ENCODE peak calls at places on chromosomes 11 and 22, in four cellular contexts. L, C, P and H are unnamed samples.

GRCh38 chr11:31397239-31397834 is 27.7 kb downstream of the DNAJC24 start:
- DNase-seq in L (peak), C (no peak), P (no peak), H (no peak)

GRCh38 chr11:126115253-126115540 is 52.5 kb upstream of the CDON start:
- DNase-seq in L (no peak), C (no peak), P (no peak), H (no peak)

GRCh38 chr11:134257101-134257500 is 3.7 kb downstream of the ACAD8 start:
- DNase-seq in L (no peak), C (no peak), P (no peak), H (no peak)

GRCh38 chr22:39247379-39247778 is 2.6 kb upstream of the PDGFB start:
- DNase-seq in L (no peak), C (no peak), P (no peak), H (no peak)

GRCh38 chr22:45604239-45604711 is 67.4 kb upstream of the ATXN10 start:
- DNase-seq in L (peak), C (no peak), P (no peak), H (no peak)

GRCh38 chr11:829116-829945 is 1.6 kb downstream of the CRACR2B start:
- DNase-seq in L (no peak), C (no peak), P (no peak), H (no peak)

GRCh38 chr22:36870250-36870649 is 9.4 kb downstream of the NCF4 start:
- DNase-seq in L (no peak), C (no peak), P (no peak), H (no peak)

GRCh38 chr22:17167486-17167885 is 8.4 kb upstream of the HDHD5 start:
- DNase-seq in L (no peak), C (no peak), P (no peak), H (peak)

GRCh38 chr22:24437820-24438328 is 10.5 kb downstream of the ADORA2A start:
- DNase-seq in L (peak), C (no peak), P (peak), H (no peak)

GRCh38 chr11:75423721-75424120 is 9.3 kb downstream of the KLHL35 start:
- DNase-seq in L (no peak), C (no peak), P (peak), H (no peak)

GRCh38 chr11:123362941-123363340 is 67.1 kb upstream of the GRAMD1B start:
- DNase-seq in L (no peak), C (no peak), P (no peak), H (no peak)

GRCh38 chr11:20022363-20023081 is 137.8 kb downstream of the DBX1 start:
- DNase-seq in L (no peak), C (no peak), P (no peak), H (no peak)

GRCh38 chr11:61814242-61814957 is 2.4 kb downstream of the FADS1 start:
- DNase-seq in L (no peak), C (no peak), P (no peak), H (peak)

GRCh38 chr22:26484360-26484706 is 656 bp downstream of the SRRD start:
- DNase-seq in L (no peak), C (no peak), P (no peak), H (no peak)

GRCh38 chr11:124814739-124815138 is 14.5 kb upstream of the MSANTD2 start:
- DNase-seq in L (no peak), C (no peak), P (no peak), H (no peak)

GRCh38 chr11:67071420-67072284 is 15.0 kb downstream of the RHOD start:
- DNase-seq in L (no peak), C (peak), P (peak), H (peak)

GRCh38 chr11:64343740-64344133 is 3.7 kb downstream of the CCDC88B start:
- DNase-seq in L (no peak), C (no peak), P (no peak), H (no peak)

GRCh38 chr11:65854161-65854592 is 3.8 kb downstream of the CFL1 start:
- DNase-seq in L (no peak), C (no peak), P (no peak), H (no peak)

GRCh38 chr11:10900686-10901415 is 43.0 kb upstream of the ZBED5 start:
- DNase-seq in L (peak), C (no peak), P (no peak), H (no peak)

GRCh38 chr11:102157219-102157618 is 47.0 kb downstream of the YAP1 start:
- DNase-seq in L (no peak), C (no peak), P (no peak), H (peak)

GRCh38 chr22:39729141-39729934 is 158.8 kb downstream of the CACNA1I start:
- DNase-seq in L (no peak), C (no peak), P (no peak), H (no peak)

GRCh38 chr11:6672006-6672405 is 11.1 kb downstream of the MRPL17 start:
- DNase-seq in L (no peak), C (no peak), P (no peak), H (no peak)

GRCh38 chr11:57566035-57566504 is 1.4 kb downstream of the UBE2L6 start:
- DNase-seq in L (peak), C (no peak), P (no peak), H (peak)

GRCh38 chr11:124115782-124116616 is 749 bp downstream of the VWA5A start:
- DNase-seq in L (no peak), C (no peak), P (no peak), H (no peak)

GRCh38 chr11:60657880-60658279 is 41.5 kb upstream of the MS4A8 start:
- DNase-seq in L (no peak), C (no peak), P (no peak), H (no peak)

GRCh38 chr11:14373941-14374646 is 15.1 kb upstream of the RRAS2 start:
- DNase-seq in L (peak), C (no peak), P (no peak), H (no peak)

GRCh38 chr22:29782061-29782845 is 15.1 kb downstream of the UQCR10 start:
- DNase-seq in L (peak), C (no peak), P (no peak), H (peak)

GRCh38 chr11:123063396-123064267 is 1.7 kb upstream of the HSPA8 start:
- DNase-seq in L (peak), C (no peak), P (no peak), H (peak)

GRCh38 chr11:95739108-95739507 is 50.5 kb downstream of the FAM76B start:
- DNase-seq in L (no peak), C (no peak), P (no peak), H (no peak)

GRCh38 chr11:96328395-96329010 is 14.5 kb downstream of the MAML2 start:
- DNase-seq in L (peak), C (no peak), P (no peak), H (no peak)

GRCh38 chr11:19201737-19202605 is at the start of gene CSRP3:
- DNase-seq in L (no peak), C (no peak), P (no peak), H (no peak)

GRCh38 chr11:88594274-88594950 is 256.9 kb upstream of the CTSC start:
- DNase-seq in L (no peak), C (no peak), P (no peak), H (no peak)

GRCh38 chr11:115720537-115721308 is 216.5 kb upstream of the CADM1 start:
- DNase-seq in L (no peak), C (no peak), P (no peak), H (no peak)

GRCh38 chr11:3939651-3940190 is 84.3 kb downstream of the STIM1 start:
- DNase-seq in L (peak), C (no peak), P (no peak), H (no peak)